ENCODE peak calls at places on chromosomes 2 and 18, in seven cellular contexts. A is esophagus muscularis mucosa, K is suprapubic skin, F is HepG2, B is HCT116, Q is K562, E is GM12878. Z is an unnamed sample.

GRCh38 chr2:45637440-45637839 is 14.0 kb upstream of the PRKCE start:
- DNase-seq in K (no peak), E (peak; percentile 41), B (no peak), Q (no peak), A (no peak), F (no peak), Z (no peak)

GRCh38 chr2:97730245-97730644 is 16.9 kb downstream of the ZAP70 start:
- DNase-seq in E (no peak), K (no peak), Q (no peak), F (no peak), B (no peak), A (no peak), Z (no peak)

GRCh38 chr2:20526146-20526545 is 79.3 kb downstream of the RHOB start:
- DNase-seq in B (no peak), Q (no peak), F (no peak), K (no peak), A (no peak), E (no peak), Z (no peak)

GRCh38 chr2:24977631-24978030 is 5.9 kb upstream of the DNAJC27 start:
- DNase-seq in K (no peak), A (no peak), Q (no peak), E (no peak), F (peak; percentile 45), B (no peak), Z (no peak)

GRCh38 chr2:158047156-158047611 is 54.5 kb upstream of the UPP2 start:
- DNase-seq in Q (peak; percentile 45), F (no peak), A (peak; percentile 64), K (no peak), B (no peak), E (no peak), Z (no peak)

GRCh38 chr2:148660999-148661398 is 16.4 kb downstream of the EPC2 start:
- DNase-seq in Q (no peak), K (no peak), B (no peak), A (no peak), E (no peak), F (no peak), Z (no peak)

GRCh38 chr18:44552706-44553105 is 128.0 kb upstream of the SETBP1 start:
- DNase-seq in F (no peak), K (no peak), A (no peak), B (no peak), Q (no peak), E (no peak), Z (no peak)

GRCh38 chr2:101958071-101958470 is 33.7 kb upstream of the IL1R2 start:
- DNase-seq in E (no peak), Q (no peak), K (no peak), F (no peak), B (no peak), A (no peak), Z (no peak)

GRCh38 chr18:44589709-44590108 is 91.0 kb upstream of the SETBP1 start:
- DNase-seq in F (no peak), B (no peak), A (no peak), K (no peak), Q (no peak), E (no peak), Z (no peak)

GRCh38 chr2:70340921-70341765 is 39.3 kb upstream of the FAM136A start:
- DNase-seq in F (peak; percentile 62), B (peak; percentile 59), K (no peak), Q (peak; percentile 74), A (no peak), E (no peak), Z (no peak)

GRCh38 chr2:150596071-150596470 is 108.6 kb upstream of the RND3 start:
- DNase-seq in E (no peak), A (no peak), Q (no peak), B (no peak), F (no peak), K (no peak), Z (no peak)

GRCh38 chr2:186641807-186642321 is 52.0 kb upstream of the FAM171B start:
- DNase-seq in E (peak; percentile 21), F (peak; percentile 75), A (no peak), K (no peak), B (peak; percentile 50), Q (peak; percentile 44), Z (no peak)

GRCh38 chr2:239443102-239443620 is 42.3 kb upstream of the HDAC4 start:
- DNase-seq in B (no peak), A (peak; percentile 90), K (peak; percentile 56), Q (no peak), F (no peak), E (no peak), Z (no peak)
- TF ChIP-seq POLR2AphosphoS5 in B (no peak), A (no peak), K (no peak), Q (no peak), F (no peak), E (no peak), Z (no peak)

GRCh38 chr2:170818294-170819104 is 1.8 kb downstream of the GAD1 start:
- DNase-seq in B (no peak), K (no peak), F (no peak), A (no peak), Q (no peak), E (no peak), Z (no peak)
- H3K4me3 ChIP-seq in B (no peak overlapping the region), K (peak overlapping the region; percentile 55), F (no peak overlapping the region), A (peak overlapping the region; percentile 58), Q (no peak overlapping the region), E (no peak overlapping the region), Z (peak overlapping the region; percentile 41)

DNA sequence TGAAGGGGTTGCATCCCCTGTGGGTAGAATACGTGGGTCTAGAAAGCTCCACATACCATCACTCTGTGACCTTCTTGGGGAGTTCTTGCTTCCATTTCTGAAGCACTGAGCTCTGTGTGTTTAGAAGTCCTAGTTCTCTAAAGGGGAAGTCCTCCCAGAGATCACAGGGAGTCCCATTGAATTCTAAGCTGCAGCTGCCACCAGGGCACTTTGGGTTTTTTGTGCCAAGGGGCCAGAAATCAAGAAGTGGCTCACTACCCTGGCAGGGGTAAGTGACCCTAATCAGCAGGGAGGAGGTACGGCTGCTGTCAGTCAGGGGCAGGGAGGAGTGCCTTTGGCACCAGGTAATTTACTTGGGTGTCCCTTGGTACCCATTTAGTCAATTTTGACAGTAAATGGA is 70.9 kb downstream of the EHD3 start:
- DNase-seq in E (no peak), K (no peak), Q (no peak), A (no peak), F (no peak), B (no peak), Z (peak; percentile 67)
- TF ChIP-seq POLR2AphosphoS5 in E (no peak), K (no peak), Q (no peak), A (no peak), F (no peak), B (no peak), Z (no peak)

GRCh38 chr18:59271606-59272220 is 1.5 kb downstream of the RAX start:
- DNase-seq in B (no peak), A (no peak), F (no peak), K (no peak), E (no peak), Q (no peak), Z (no peak)

GRCh38 chr18:59273936-59274928 is 978 bp upstream of the RAX start:
- DNase-seq in Q (no peak), F (no peak), A (peak; percentile 87), B (no peak), E (no peak), K (no peak), Z (no peak)

GRCh38 chr18:59275406-59275949 is 2.2 kb upstream of the RAX start:
- DNase-seq in E (no peak), Q (no peak), K (no peak), A (peak; percentile 79), B (no peak), F (no peak), Z (no peak)

GRCh38 chr18:59272221-59272888 is 899 bp downstream of the RAX start:
- DNase-seq in F (no peak), B (no peak), K (no peak), E (no peak), Q (no peak), A (peak; percentile 89), Z (no peak)

DNA sequence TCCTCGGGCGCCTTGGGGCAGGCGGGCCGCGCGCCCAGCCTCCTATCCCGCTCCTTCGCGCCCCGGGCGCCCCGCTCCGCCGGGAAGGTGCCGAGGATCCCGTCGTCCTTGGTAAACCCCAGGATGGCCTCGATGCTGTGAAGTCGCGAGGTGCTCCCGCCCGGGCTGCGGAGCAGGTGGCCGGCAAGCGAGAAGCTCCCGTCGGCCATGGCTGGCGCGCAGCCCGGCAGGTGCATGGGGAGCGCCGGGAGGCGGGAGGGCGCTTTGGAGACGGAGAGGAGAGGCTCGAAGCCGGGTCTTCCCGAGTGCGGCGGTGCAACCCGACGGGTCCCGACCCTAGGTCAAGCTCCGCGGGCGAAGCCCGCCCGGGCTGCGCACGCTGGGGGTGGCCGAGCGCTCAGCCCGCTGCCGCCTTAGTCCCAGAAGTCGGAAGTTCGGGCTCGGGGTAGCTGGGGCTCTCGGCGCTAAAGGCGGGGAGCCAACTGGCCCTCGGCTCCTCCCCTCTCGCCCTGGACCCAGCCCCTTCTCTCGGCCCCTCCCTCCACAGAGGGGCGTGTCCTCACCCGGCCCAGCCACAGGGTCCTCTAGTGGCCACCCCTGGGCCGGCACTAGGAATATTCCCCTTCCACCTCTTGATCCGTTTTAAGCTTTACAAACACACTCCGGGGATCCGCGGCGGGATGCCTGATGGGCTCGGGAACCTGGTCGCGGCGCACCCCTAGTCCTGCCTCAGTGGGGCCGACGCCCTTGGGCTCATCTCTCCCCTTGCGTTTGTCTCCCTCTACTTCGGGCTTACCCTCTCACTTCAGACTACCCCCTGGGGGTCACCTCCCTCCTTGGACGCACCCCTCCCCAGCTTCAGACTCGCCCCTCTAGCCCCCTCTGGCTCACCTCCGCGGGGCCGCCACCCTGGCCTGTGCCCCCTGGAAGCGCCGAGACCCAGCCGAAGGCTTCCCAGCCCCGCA is at the start of gene RAX:
- DNase-seq in F (no peak), E (no peak), K (no peak), Q (peak; percentile 78), A (peak; percentile 70), B (no peak), Z (no peak)
- H3K4me3 ChIP-seq in F (no peak within 1 kb of the TSS), E (peak within 1 kb of the TSS; percentile 32), K (peak within 1 kb of the TSS; percentile 47), Q (no peak within 1 kb of the TSS), A (peak within 1 kb of the TSS; percentile 52), B (no peak within 1 kb of the TSS), Z (peak within 1 kb of the TSS; percentile 29)

DNA sequence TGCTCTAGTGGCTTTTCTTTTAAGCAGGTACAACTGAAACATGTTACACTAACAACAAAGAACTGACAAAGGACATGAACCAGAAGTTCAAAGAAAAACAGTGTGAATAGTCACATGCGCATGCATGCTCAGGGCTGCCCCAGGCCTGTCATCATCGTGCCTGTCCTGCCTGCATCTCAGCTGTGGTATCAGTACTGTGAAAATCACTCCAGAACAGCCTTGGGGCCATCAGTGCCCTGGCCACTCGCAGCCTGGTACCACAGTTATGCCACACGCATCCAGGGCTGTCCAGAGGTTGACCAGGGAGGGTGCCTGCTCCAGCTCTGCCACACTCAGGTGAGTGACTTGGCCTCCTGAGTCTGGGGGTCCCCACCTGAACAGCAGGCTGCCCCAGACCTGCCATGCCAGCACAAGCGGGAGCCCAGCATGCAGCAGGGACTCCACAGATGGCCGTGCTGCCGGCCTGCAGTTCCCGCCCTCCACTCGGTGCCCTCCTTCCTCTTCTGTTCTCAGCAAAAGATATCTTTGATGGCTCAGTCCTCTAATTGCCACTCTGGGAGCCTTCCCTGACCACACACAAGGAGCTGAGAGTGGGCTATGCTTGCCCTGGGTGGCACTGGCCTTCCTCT is 12.3 kb downstream of the LIMS2 start:
- DNase-seq in F (no peak), B (no peak), K (peak; percentile 56), Q (no peak), A (no peak), E (no peak), Z (no peak)
- TF ChIP-seq POLR2AphosphoS5 in F (no peak), B (no peak), K (no peak), Q (no peak), A (peak; percentile 24), E (no peak), Z (no peak)

DNA sequence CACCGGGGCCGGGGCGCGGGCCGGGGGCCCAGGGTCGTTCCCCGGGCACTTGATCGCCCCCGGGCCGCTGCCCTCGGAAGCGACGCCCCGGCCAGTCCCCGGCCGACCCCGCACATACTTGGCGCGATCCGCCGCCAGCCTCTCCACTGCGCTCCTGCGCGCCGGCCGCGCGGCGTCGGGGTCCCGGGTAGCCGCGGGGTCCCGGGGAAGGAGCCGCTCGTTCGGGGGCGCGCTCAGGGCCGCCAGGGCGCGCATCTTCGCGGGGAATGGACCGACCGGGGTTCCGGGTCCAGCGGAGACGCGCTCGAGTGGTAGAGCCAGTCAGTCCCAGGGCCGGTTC is 204 bp downstream of the FAM110C start:
- DNase-seq in E (no peak), F (no peak), A (no peak), Q (no peak), K (no peak), B (no peak), Z (no peak)
- H3K4me3 ChIP-seq in E (no peak overlapping the region), F (peak overlapping the region; percentile 64), A (peak overlapping the region; percentile 70), Q (no peak overlapping the region), K (peak overlapping the region; percentile 72), B (peak overlapping the region; percentile 65), Z (peak overlapping the region; percentile 58)